ENCODE peak calls at places on chromosomes 12 and 14, in eight cellular contexts. S is testis; E is CD4-positive, alpha-beta T cell; Z is heart right ventricle; B is transverse colon; F is activated B cell treated with CpG ODN at 0.5 μM for 24 hours; I is cardiac fibroblast; A is kidney epithelial cell. C is an unnamed sample.

GRCh38 chr12:131057722-131058515 is 104.2 kb downstream of the ADGRD1 start:
- DNase-seq in S (peak; percentile 14), E (no peak), Z (peak; percentile 16), B (no peak), F (no peak), I (no peak), A (no peak), C (no peak)

GRCh38 chr12:131740626-131741025 is 29.7 kb downstream of the SFSWAP start:
- DNase-seq in S (no peak), E (no peak), Z (no peak), B (no peak), F (no peak), I (no peak), A (no peak), C (no peak)

GRCh38 chr14:70114621-70115156 is 74.1 kb downstream of the SLC8A3 start:
- DNase-seq in S (no peak), E (no peak), Z (no peak), B (no peak), F (no peak), I (no peak), A (no peak), C (no peak)

GRCh38 chr12:95996034-95996658 is at the start of gene HAL:
- DNase-seq in S (no peak), E (no peak), Z (no peak), B (peak; percentile 18), F (no peak), I (peak; percentile 38), A (no peak), C (no peak)

GRCh38 chr12:110501378-110501721 is 561 bp downstream of the VPS29 start:
- DNase-seq in S (peak; percentile 52), E (no peak), Z (no peak), B (no peak), F (no peak), I (peak; percentile 66), A (peak; percentile 31), C (peak; percentile 48)

GRCh38 chr12:13749380-13749779 is 232.0 kb downstream of the GRIN2B start:
- DNase-seq in S (no peak), E (no peak), Z (no peak), B (no peak), F (no peak), I (no peak), A (no peak), C (no peak)

GRCh38 chr14:64891839-64892375 is 12.2 kb upstream of the SPTB start:
- DNase-seq in S (no peak), E (peak; percentile 21), Z (no peak), B (peak; percentile 15), F (no peak), I (peak; percentile 82), A (peak; percentile 21), C (peak; percentile 75)

GRCh38 chr12:97306121-97306520 is 156.5 kb upstream of the RMST start:
- DNase-seq in S (no peak), E (no peak), Z (no peak), B (no peak), F (no peak), I (no peak), A (no peak), C (no peak)

GRCh38 chr12:75315518-75315917 is 14.6 kb downstream of the CAPS2 start:
- DNase-seq in S (no peak), E (no peak), Z (no peak), B (no peak), F (no peak), I (peak; percentile 71), A (peak; percentile 2), C (peak; percentile 39)

GRCh38 chr12:77407951-77408350 is 342.6 kb upstream of the E2F7 start:
- DNase-seq in S (no peak), E (no peak), Z (no peak), B (no peak), F (no peak), I (no peak), A (no peak), C (peak; percentile 2)

GRCh38 chr12:54824402-54824801 is 29.9 kb upstream of the MUCL1 start:
- DNase-seq in S (no peak), E (no peak), Z (no peak), B (no peak), F (no peak), I (no peak), A (no peak), C (no peak)

GRCh38 chr12:31245822-31246469 is 80.0 kb downstream of the SINHCAF start:
- DNase-seq in S (no peak), E (no peak), Z (no peak), B (no peak), F (no peak), I (peak; percentile 23), A (no peak), C (no peak)

GRCh38 chr14:91884664-91885063 is 17.3 kb upstream of the TC2N start:
- DNase-seq in S (no peak), E (no peak), Z (no peak), B (no peak), F (no peak), I (no peak), A (no peak), C (no peak)

GRCh38 chr14:91885113-91885712 is 17.9 kb upstream of the TC2N start:
- DNase-seq in S (no peak), E (no peak), Z (no peak), B (no peak), F (no peak), I (no peak), A (no peak), C (peak; percentile 56)

GRCh38 chr14:91886961-91887360 is 19.6 kb upstream of the TC2N start:
- DNase-seq in S (no peak), E (no peak), Z (no peak), B (no peak), F (no peak), I (no peak), A (no peak), C (no peak)

GRCh38 chr14:91883770-91884169 is 16.4 kb upstream of the TC2N start:
- DNase-seq in S (peak; percentile 78), E (no peak), Z (peak; percentile 39), B (no peak), F (no peak), I (peak; percentile 72), A (no peak), C (peak; percentile 89)

DNA sequence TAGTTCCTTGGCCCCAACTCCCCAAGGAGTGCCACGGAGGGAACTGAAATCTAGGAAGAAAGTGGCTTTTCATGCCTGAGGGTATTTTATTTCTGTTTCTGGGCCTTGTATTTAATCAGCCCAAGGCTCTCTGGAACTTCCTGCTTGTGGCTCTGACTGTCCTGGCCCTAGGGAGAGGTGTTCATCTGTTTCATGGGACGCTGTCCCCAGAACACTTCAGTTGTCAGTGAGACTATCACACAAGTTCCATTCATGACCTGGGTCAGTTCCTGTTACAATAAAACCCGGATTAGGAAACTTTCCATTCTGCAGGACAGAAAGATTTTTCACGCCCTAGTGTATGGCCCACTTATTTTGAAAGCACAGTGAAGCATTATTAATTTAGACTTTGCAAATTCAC is 18.5 kb upstream of the TC2N start:
- DNase-seq in S (no peak), E (no peak), Z (no peak), B (no peak), F (no peak), I (no peak), A (no peak), C (no peak)
- TF ChIP-seq CTCF in S (no peak), E (no peak), Z (no peak), B (no peak), F (no peak), I (no peak), A (no peak), C (no peak)

DNA sequence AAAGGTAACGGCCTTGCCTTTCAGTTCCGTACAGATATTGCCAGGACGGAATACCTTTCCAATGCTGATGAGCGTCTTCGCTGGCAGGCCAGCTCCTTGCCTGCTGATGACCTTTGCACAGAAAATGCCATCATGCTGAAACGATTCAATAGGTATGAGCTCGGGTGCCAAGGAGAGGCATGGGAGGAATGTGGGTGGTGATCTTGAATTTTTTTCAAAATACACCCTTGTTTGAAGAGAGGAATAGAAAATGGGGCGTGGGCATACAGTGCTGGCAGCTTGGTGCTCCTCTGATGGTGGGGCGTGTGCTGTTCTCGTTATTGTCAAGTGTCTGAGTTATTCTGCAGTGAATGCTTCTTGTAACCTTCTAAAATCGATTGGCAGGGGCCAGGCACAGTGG is 52.5 kb downstream of the HSP90AA1 start:
- DNase-seq in S (no peak), E (no peak), Z (no peak), B (no peak), F (no peak), I (no peak), A (no peak), C (no peak)
- TF ChIP-seq CTCF in S (no peak), E (no peak), Z (no peak), B (no peak), F (no peak), I (no peak), A (no peak), C (no peak)

DNA sequence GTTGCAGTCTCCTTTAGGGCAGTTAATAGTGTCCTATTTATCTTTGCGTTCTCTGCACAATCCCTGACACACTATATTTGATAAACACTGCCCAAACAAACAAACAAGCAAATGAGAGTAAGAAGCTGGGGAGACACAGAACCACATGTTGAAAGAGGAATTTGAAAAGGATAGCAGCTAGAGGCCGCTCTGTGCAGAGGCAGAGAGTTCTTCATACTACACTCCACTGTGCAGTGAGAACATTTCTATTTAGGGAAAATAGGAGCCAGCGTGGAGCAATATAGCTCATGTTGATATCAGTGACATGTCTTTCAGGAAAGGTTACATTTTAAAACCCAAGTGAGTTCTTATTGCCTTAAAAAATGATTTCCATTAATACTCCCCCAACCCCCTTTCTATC is 140.3 kb upstream of the SEL1L start:
- DNase-seq in S (no peak), E (no peak), Z (no peak), B (no peak), F (no peak), I (no peak), A (no peak), C (no peak)
- TF ChIP-seq CTCF in S (no peak), E (no peak), Z (peak; percentile 55), B (no peak), F (no peak), I (no peak), A (no peak), C (no peak)

GRCh38 chr14:90488256-90488655 is 91.4 kb downstream of the CALM1 start:
- DNase-seq in S (no peak), E (no peak), Z (no peak), B (no peak), F (no peak), I (no peak), A (no peak), C (no peak)

GRCh38 chr14:90487462-90487861 is 90.6 kb downstream of the CALM1 start:
- DNase-seq in S (no peak), E (no peak), Z (no peak), B (no peak), F (no peak), I (no peak), A (no peak), C (no peak)

GRCh38 chr14:90484291-90484690 is 87.5 kb downstream of the CALM1 start:
- DNase-seq in S (no peak), E (no peak), Z (no peak), B (no peak), F (no peak), I (no peak), A (no peak), C (no peak)

GRCh38 chr14:90489306-90489705 is 92.5 kb downstream of the CALM1 start:
- DNase-seq in S (no peak), E (no peak), Z (no peak), B (no peak), F (no peak), I (no peak), A (no peak), C (no peak)

GRCh38 chr14:90487031-90487430 is 90.2 kb downstream of the CALM1 start:
- DNase-seq in S (no peak), E (no peak), Z (peak; percentile 32), B (no peak), F (no peak), I (peak; percentile 6), A (no peak), C (no peak)
- TF ChIP-seq CTCF in S (no peak), E (no peak), Z (no peak), B (no peak), F (no peak), I (no peak), A (no peak), C (no peak)